ENCODE peak calls at places on chromosomes 4 and X, in seven cellular contexts. M is brain pericyte; R is lower leg skin; Q is stimulated activated CD4-positive, alpha-beta T cell treated with anti-CD3 and anti-CD28 coated beads, Interleukin-15, amount 100 ng/mL, for 24 hours; T is NT2/D1; D is iris pigment epithelial cell; N is EL. P is an unnamed sample.
A peak's percentile ranks its signal among the peaks of the same experiment; 100 is the strongest.

GRCh38 chrX:46994096-46994495 is 81.9 kb downstream of the JADE3 start:
- DNase-seq in M (no peak), R (no peak), Q (no peak), T (no peak), D (no peak), N (no peak), P (no peak)

GRCh38 chrX:134013528-134013927 is 28.1 kb upstream of the GPC3 start:
- DNase-seq in M (no peak), R (no peak), Q (no peak), T (no peak), D (no peak), N (no peak), P (no peak)

GRCh38 chr4:3250956-3251690 is 2.2 kb downstream of the MSANTD1 start:
- DNase-seq in M (no peak), R (peak; percentile 52), Q (no peak), T (no peak), D (no peak), N (no peak), P (no peak)

GRCh38 chrX:85865324-85865723 is 182.0 kb downstream of the CHM start:
- DNase-seq in M (no peak), R (no peak), Q (no peak), T (no peak), D (no peak), N (no peak), P (no peak)

GRCh38 chr4:121758896-121759568 is 5.9 kb downstream of the SMIM43 start:
- DNase-seq in M (no peak), R (no peak), Q (no peak), T (no peak), D (peak; percentile 46), N (no peak), P (peak; percentile 26)

GRCh38 chr4:53617101-53617680 is 25.9 kb upstream of the LNX1 start:
- DNase-seq in M (no peak), R (no peak), Q (no peak), T (no peak), D (no peak), N (no peak), P (no peak)

GRCh38 chr4:11313157-11313943 is 115.3 kb downstream of the HS3ST1 start:
- DNase-seq in M (no peak), R (no peak), Q (no peak), T (no peak), D (no peak), N (no peak), P (no peak)

GRCh38 chr4:7075962-7076693 is 8.3 kb upstream of the GRPEL1 start:
- DNase-seq in M (no peak), R (peak; percentile 68), Q (no peak), T (no peak), D (no peak), N (no peak), P (no peak)

GRCh38 chrX:45852884-45853283 is 652.2 kb upstream of the DIPK2B start:
- DNase-seq in M (no peak), R (no peak), Q (no peak), T (no peak), D (peak; percentile 51), N (peak; percentile 65), P (peak; percentile 43)